ENCODE peak calls at places on chromosomes 16 and 17, in eight cellular contexts. P is fibroblast of lung; S is kidney; W is activated T-cell treated with anti-CD3 and anti-CD28 coated beads, Interleukin-2, amount 50 U/mL, for 72 hours; H is endodermal cell; D is ELR; V is kidney glomerular epithelial cell; G is memory B cell. A is an unnamed sample.

GRCh38 chr17:59154721-59155438 is at the start of gene SKA2:
- DNase-seq in D (peak; percentile 100), S (peak; percentile 99), G (peak; percentile 94), H (peak; percentile 100), P (no peak), W (peak; percentile 95), V (peak; percentile 100), A (peak; percentile 98)

GRCh38 chr17:47200325-47200663 is 8.9 kb upstream of the MYL4 start:
- DNase-seq in D (no peak), V (no peak), S (no peak), H (no peak), G (no peak), P (no peak), W (no peak), A (no peak)

GRCh38 chr17:75817571-75817970 is 26.6 kb downstream of the UNC13D start:
- DNase-seq in D (no peak), H (no peak), P (no peak), V (no peak), S (no peak), W (no peak), G (no peak), A (no peak)

GRCh38 chr17:76997981-76998531 is 129.9 kb downstream of the MGAT5B start:
- DNase-seq in W (peak; percentile 65), H (no peak), V (no peak), P (peak; percentile 39), S (no peak), G (peak; percentile 4), D (no peak), A (no peak)

GRCh38 chr16:964696-965395 is 5.9 kb downstream of the LMF1 start:
- DNase-seq in V (no peak), P (peak; percentile 47), H (no peak), G (no peak), W (peak; percentile 74), S (peak; percentile 56), D (no peak), A (no peak)

GRCh38 chr16:87138868-87139267 is 178.3 kb downstream of the C16orf95 start:
- DNase-seq in H (no peak), V (no peak), P (no peak), G (no peak), W (no peak), D (no peak), S (no peak), A (peak; percentile 49)

GRCh38 chr16:54697677-54698076 is 233.0 kb upstream of the IRX5 start:
- DNase-seq in H (no peak), P (no peak), D (no peak), S (no peak), V (no peak), W (no peak), G (no peak), A (no peak)

GRCh38 chr16:9978160-9978725 is 204.0 kb downstream of the GRIN2A start:
- DNase-seq in G (no peak), H (no peak), V (no peak), P (no peak), S (no peak), W (no peak), D (no peak), A (no peak)

GRCh38 chr17:80992077-80992947 is 671 bp downstream of the CHMP6 start:
- DNase-seq in P (no peak), V (no peak), G (no peak), S (peak; percentile 80), H (peak; percentile 80), D (peak; percentile 32), W (no peak), A (no peak)

GRCh38 chr16:70778901-70779309 is 22.1 kb downstream of the VAC14 start:
- DNase-seq in G (no peak), V (peak; percentile 42), W (no peak), S (peak; percentile 76), P (peak; percentile 75), H (peak; percentile 92), D (peak; percentile 83), A (no peak)

GRCh38 chr16:77295896-77296295 is 96.7 kb downstream of the SYCE1L start:
- DNase-seq in P (no peak), G (no peak), D (no peak), V (no peak), S (no peak), W (no peak), H (no peak), A (no peak)

GRCh38 chr17:73566905-73567782 is 77.1 kb downstream of the SDK2 start:
- DNase-seq in D (no peak), V (no peak), W (peak; percentile 35), G (peak; percentile 46), P (no peak), S (no peak), H (peak; percentile 87), A (no peak)

GRCh38 chr17:65850486-65850885 is 289.0 kb upstream of the AXIN2 start:
- DNase-seq in S (no peak), W (peak; percentile 27), P (no peak), D (peak; percentile 59), H (no peak), V (no peak), G (no peak), A (no peak)

GRCh38 chr17:12395733-12396354 is 269.8 kb upstream of the MYOCD start:
- DNase-seq in P (no peak), W (no peak), G (no peak), D (peak; percentile 48), V (no peak), H (peak; percentile 90), S (no peak), A (no peak)

GRCh38 chr17:39400547-39401411 is 647 bp downstream of the FBXL20 start:
- DNase-seq in G (no peak), D (peak; percentile 26), W (no peak), P (no peak), S (peak; percentile 81), H (no peak), V (no peak), A (no peak)

GRCh38 chr16:5907544-5907943 is 809.9 kb upstream of the EEF2KMT start:
- DNase-seq in P (no peak), W (no peak), H (no peak), D (no peak), V (no peak), G (no peak), S (no peak), A (no peak)

GRCh38 chr17:21279582-21279981 is 4.9 kb upstream of the MAP2K3 start:
- DNase-seq in P (no peak), G (no peak), V (no peak), D (no peak), H (no peak), S (no peak), W (no peak), A (no peak)

GRCh38 chr17:68759343-68760140 is 158.4 kb upstream of the FAM20A start:
- DNase-seq in G (no peak), S (peak; percentile 94), H (peak; percentile 98), V (peak; percentile 89), D (peak; percentile 96), P (peak; percentile 86), W (peak; percentile 68), A (peak; percentile 89)

GRCh38 chr16:75443301-75443700 is 10.0 kb upstream of the CFDP1 start:
- DNase-seq in D (no peak), G (no peak), W (no peak), V (no peak), S (no peak), P (peak; percentile 27), H (no peak), A (no peak)

GRCh38 chr16:15966420-15967222 is 17.2 kb downstream of the ABCC1 start:
- DNase-seq in S (no peak), P (peak; percentile 92), H (no peak), D (peak; percentile 87), V (peak; percentile 54), W (no peak), G (no peak), A (no peak)

GRCh38 chr17:74296548-74296936 is 22.5 kb downstream of the DNAI2 start:
- DNase-seq in S (no peak), P (peak; percentile 67), H (peak; percentile 94), G (no peak), W (no peak), V (peak; percentile 71), D (peak; percentile 36), A (no peak)

GRCh38 chr16:55471448-55472097 is 7.4 kb upstream of the MMP2 start:
- DNase-seq in H (no peak), W (peak; percentile 38), S (no peak), D (peak; percentile 95), P (peak; percentile 92), V (peak; percentile 93), G (no peak), A (no peak)

GRCh38 chr17:31310260-31310659 is 3.6 kb downstream of the EVI2B start:
- DNase-seq in S (no peak), G (no peak), H (no peak), V (no peak), P (no peak), D (no peak), W (peak; percentile 31), A (no peak)

GRCh38 chr17:32914181-32914580 is 13.8 kb upstream of the TMEM98 start:
- DNase-seq in G (no peak), H (no peak), V (no peak), P (no peak), D (no peak), W (peak; percentile 70), S (no peak), A (no peak)

GRCh38 chr17:51083976-51084375 is 36.7 kb downstream of the SPAG9 start:
- DNase-seq in S (no peak), W (no peak), G (no peak), V (no peak), D (no peak), H (no peak), P (no peak), A (no peak)

GRCh38 chr16:48535369-48535787 is 74.6 kb downstream of the N4BP1 start:
- DNase-seq in S (peak; percentile 66), V (no peak), D (no peak), G (no peak), P (no peak), W (no peak), H (no peak), A (no peak)

GRCh38 chr17:62790554-62790953 is 17.6 kb downstream of the MARCHF10 start:
- DNase-seq in G (no peak), S (no peak), D (peak; percentile 94), W (no peak), H (peak; percentile 48), P (peak; percentile 94), V (peak; percentile 40), A (no peak)

GRCh38 chr17:68399638-68400403 is 57.5 kb downstream of the WIPI1 start:
- DNase-seq in V (no peak), G (no peak), H (peak; percentile 52), D (peak; percentile 64), W (peak; percentile 49), P (peak; percentile 66), S (no peak), A (no peak)

GRCh38 chr17:13952252-13952721 is 117.0 kb upstream of the COX10 start:
- DNase-seq in D (no peak), G (no peak), S (no peak), W (no peak), V (no peak), H (no peak), P (peak; percentile 15), A (no peak)

GRCh38 chr17:8143581-8144400 is 8.4 kb downstream of the PER1 start:
- DNase-seq in D (no peak), W (no peak), P (no peak), H (peak; percentile 42), S (no peak), G (peak; percentile 18), V (no peak), A (no peak)

GRCh38 chr17:3512512-3513171 is 36.8 kb downstream of the ASPA start:
- DNase-seq in V (no peak), S (peak; percentile 79), G (no peak), H (peak; percentile 70), W (no peak), D (no peak), P (peak; percentile 45), A (no peak)

GRCh38 chr17:4179071-4179470 is 36.1 kb downstream of the CYB5D2 start:
- DNase-seq in P (no peak), D (peak; percentile 54), G (no peak), H (no peak), W (no peak), S (no peak), V (no peak), A (no peak)

GRCh38 chr17:56653877-56654276 is 60.4 kb downstream of the NOG start:
- DNase-seq in G (peak; percentile 18), P (peak; percentile 52), V (peak; percentile 13), D (peak; percentile 83), W (peak; percentile 66), H (peak; percentile 91), S (no peak), A (no peak)

GRCh38 chr17:64780096-64781012 is 118.2 kb upstream of the SMURF2 start:
- DNase-seq in P (peak; percentile 19), G (peak; percentile 49), H (peak; percentile 98), S (peak; percentile 92), V (no peak), W (peak; percentile 85), D (peak; percentile 54), A (no peak)

A was measured in chondrocyte.